ENCODE peak calls at places on chromosome 3, in four cellular contexts. One of them, this sample, is unnamed.

GRCh38 chr3:160135850-160136249 is 89.4 kb upstream of the C3orf80 start:
- DNase-seq in HFFc6: no peak
- DNase-seq in RWPE1: no peak
- DNase-seq in dermis microvascular lymphatic vessel endothelial cell: no peak
- DNase-seq in this sample: no peak

GRCh38 chr3:53748512-53749271 is 97.5 kb downstream of the CHDH start:
- DNase-seq in RWPE1: no peak
- DNase-seq in dermis microvascular lymphatic vessel endothelial cell: no peak
- DNase-seq in HFFc6: no peak
- DNase-seq in this sample: no peak

GRCh38 chr3:9903238-9903624 is 583 bp downstream of the IL17RE start:
- DNase-seq in HFFc6: no peak
- DNase-seq in RWPE1: no peak
- DNase-seq in dermis microvascular lymphatic vessel endothelial cell: no peak
- DNase-seq in this sample: no peak

GRCh38 chr3:129379582-129380358 is 48.7 kb downstream of the EFCAB12 start:
- DNase-seq in HFFc6: no peak
- DNase-seq in dermis microvascular lymphatic vessel endothelial cell: no peak
- DNase-seq in RWPE1: no peak
- DNase-seq in this sample: no peak

GRCh38 chr3:126616931-126617330 is 38.0 kb downstream of the TXNRD3 start:
- DNase-seq in RWPE1: no peak
- DNase-seq in dermis microvascular lymphatic vessel endothelial cell: no peak
- DNase-seq in HFFc6: no peak
- DNase-seq in this sample: no peak

GRCh38 chr3:120688121-120688520 is 6.1 kb upstream of the HGD start:
- DNase-seq in dermis microvascular lymphatic vessel endothelial cell: no peak
- DNase-seq in RWPE1: no peak
- DNase-seq in HFFc6: peak
- DNase-seq in this sample: no peak

GRCh38 chr3:160129459-160130061 is 95.7 kb upstream of the C3orf80 start:
- DNase-seq in HFFc6: peak
- DNase-seq in RWPE1: peak
- DNase-seq in dermis microvascular lymphatic vessel endothelial cell: peak
- DNase-seq in this sample: peak

GRCh38 chr3:179688847-179689246 is 36.0 kb downstream of the USP13 start:
- DNase-seq in RWPE1: no peak
- DNase-seq in dermis microvascular lymphatic vessel endothelial cell: no peak
- DNase-seq in HFFc6: peak
- DNase-seq in this sample: no peak

GRCh38 chr3:71944482-71944881 is 159.5 kb upstream of the PROK2 start:
- DNase-seq in HFFc6: no peak
- DNase-seq in RWPE1: no peak
- DNase-seq in dermis microvascular lymphatic vessel endothelial cell: no peak
- DNase-seq in this sample: no peak

GRCh38 chr3:172750368-172751187 is at the start of gene ECT2:
- DNase-seq in dermis microvascular lymphatic vessel endothelial cell: peak
- DNase-seq in RWPE1: peak
- DNase-seq in HFFc6: peak
- DNase-seq in this sample: peak

This sample was measured in pulmonary artery endothelial cell.